ENCODE peak calls at places on chromosomes 11 and 22, in five cellular contexts. R is suprapubic skin, J is IMR-90, Q is gastrocnemius medialis, N is breast epithelium. A is an unnamed sample.

GRCh38 chr11:92070026-92070889 is 154.4 kb upstream of the FAT3 start:
- DNase-seq in N (no peak), R (no peak), Q (no peak), J (no peak), A (no peak)

GRCh38 chr11:12156301-12157140 is 46.1 kb downstream of the MICAL2 start:
- DNase-seq in J (no peak), R (no peak), Q (no peak), N (no peak), A (no peak)

GRCh38 chr11:22304337-22304961 is 33.7 kb upstream of the SLC17A6 start:
- DNase-seq in N (no peak), J (peak; percentile 23), R (no peak), Q (no peak), A (no peak)

GRCh38 chr22:24089951-24090350 is 78.8 kb downstream of the CABIN1 start:
- DNase-seq in N (no peak), J (no peak), R (peak; percentile 47), Q (no peak), A (no peak)

GRCh38 chr11:23272095-23272494 is 411.8 kb upstream of the CCDC179 start:
- DNase-seq in N (no peak), R (no peak), J (no peak), Q (no peak), A (no peak)

GRCh38 chr11:31818874-31819331 is 7.8 kb upstream of the PAX6 start:
- DNase-seq in R (no peak), Q (no peak), N (no peak), J (no peak), A (no peak)

GRCh38 chr22:40392618-40393017 is 22.2 kb downstream of the SGSM3 start:
- DNase-seq in N (no peak), J (peak; percentile 49), R (no peak), Q (no peak), A (no peak)

GRCh38 chr11:69295995-69296889 is 2.3 kb downstream of the MYEOV start:
- DNase-seq in J (peak; percentile 74), Q (peak; percentile 35), R (peak; percentile 92), N (no peak), A (no peak)

GRCh38 chr11:9651899-9652748 is 11.8 kb upstream of the SWAP70 start:
- DNase-seq in Q (no peak), J (no peak), N (no peak), R (no peak), A (no peak)

GRCh38 chr11:61488651-61489291 is 19.8 kb upstream of the LRRC10B start:
- DNase-seq in R (no peak), Q (peak; percentile 31), J (no peak), N (peak; percentile 71), A (no peak)

GRCh38 chr22:42697542-42698013 is 23.1 kb downstream of the A4GALT start:
- DNase-seq in R (no peak), Q (peak; percentile 90), J (peak; percentile 73), N (peak; percentile 62), A (no peak)

GRCh38 chr22:46568102-46568809 is 30.8 kb upstream of the CELSR1 start:
- DNase-seq in R (no peak), Q (no peak), J (no peak), N (no peak), A (no peak)

GRCh38 chr11:36363361-36364272 is 67.5 kb downstream of the PRR5L start:
- DNase-seq in N (no peak), Q (no peak), J (no peak), R (no peak), A (peak; percentile 34)

GRCh38 chr11:99519095-99519494 is 498.3 kb downstream of the CNTN5 start:
- DNase-seq in Q (no peak), J (no peak), N (no peak), R (no peak), A (no peak)

GRCh38 chr11:48013269-48013901 is 33.0 kb downstream of the PTPRJ start:
- DNase-seq in J (peak; percentile 65), N (peak; percentile 36), Q (no peak), R (no peak), A (no peak)

GRCh38 chr11:60528934-60529333 is 13.7 kb downstream of the MS4A13 start:
- DNase-seq in J (no peak), N (no peak), Q (no peak), R (no peak), A (no peak)

GRCh38 chr22:37472418-37473006 is 13.7 kb downstream of the MFNG start:
- DNase-seq in N (no peak), Q (no peak), R (no peak), J (peak; percentile 28), A (no peak)

GRCh38 chr22:49735411-49736311 is 92.0 kb downstream of the BRD1 start:
- DNase-seq in Q (no peak), J (no peak), R (no peak), N (no peak), A (no peak)

GRCh38 chr11:13461291-13461690 is 1.7 kb downstream of the BTBD10 start:
- DNase-seq in N (no peak), Q (no peak), J (no peak), R (no peak), A (no peak)

GRCh38 chr11:69000831-69001245 is 12.2 kb downstream of the MRGPRF start:
- DNase-seq in R (peak; percentile 82), N (peak; percentile 67), Q (no peak), J (peak; percentile 87), A (no peak)

GRCh38 chr11:124725719-124726105 is 14.0 kb upstream of the NRGN start:
- DNase-seq in Q (no peak), R (no peak), N (no peak), J (peak; percentile 77), A (no peak)

GRCh38 chr11:11968511-11969280 is 39.7 kb downstream of the DKK3 start:
- DNase-seq in N (no peak), Q (no peak), J (peak; percentile 44), R (no peak), A (peak; percentile 84)

GRCh38 chr11:107562647-107563208 is 2.8 kb downstream of the ALKBH8 start:
- DNase-seq in Q (no peak), J (peak; percentile 91), N (no peak), R (no peak), A (no peak)

GRCh38 chr11:30423886-30424285 is 101.0 kb downstream of the ARL14EP start:
- DNase-seq in J (no peak), R (no peak), Q (no peak), N (no peak), A (no peak)

GRCh38 chr11:133934599-133935550 is 21.9 kb downstream of the IGSF9B start:
- DNase-seq in J (peak; percentile 19), N (no peak), Q (no peak), R (no peak), A (no peak)

GRCh38 chr11:38990139-38990538 is 2392.1 kb upstream of the RAG2 start:
- DNase-seq in J (no peak), Q (no peak), R (no peak), N (no peak), A (no peak)

GRCh38 chr11:96481204-96481603 is 91.4 kb downstream of the JRKL start:
- DNase-seq in N (no peak), Q (no peak), R (no peak), J (no peak), A (no peak)

GRCh38 chr11:96484361-96484760 is 94.5 kb downstream of the JRKL start:
- DNase-seq in J (no peak), Q (no peak), R (no peak), N (no peak), A (no peak)

GRCh38 chr11:96483550-96483949 is 93.7 kb downstream of the JRKL start:
- DNase-seq in R (no peak), N (no peak), J (no peak), Q (no peak), A (no peak)

GRCh38 chr11:96481806-96482592 is 92.2 kb downstream of the JRKL start:
- DNase-seq in Q (no peak), R (no peak), N (no peak), J (no peak), A (no peak)

DNA sequence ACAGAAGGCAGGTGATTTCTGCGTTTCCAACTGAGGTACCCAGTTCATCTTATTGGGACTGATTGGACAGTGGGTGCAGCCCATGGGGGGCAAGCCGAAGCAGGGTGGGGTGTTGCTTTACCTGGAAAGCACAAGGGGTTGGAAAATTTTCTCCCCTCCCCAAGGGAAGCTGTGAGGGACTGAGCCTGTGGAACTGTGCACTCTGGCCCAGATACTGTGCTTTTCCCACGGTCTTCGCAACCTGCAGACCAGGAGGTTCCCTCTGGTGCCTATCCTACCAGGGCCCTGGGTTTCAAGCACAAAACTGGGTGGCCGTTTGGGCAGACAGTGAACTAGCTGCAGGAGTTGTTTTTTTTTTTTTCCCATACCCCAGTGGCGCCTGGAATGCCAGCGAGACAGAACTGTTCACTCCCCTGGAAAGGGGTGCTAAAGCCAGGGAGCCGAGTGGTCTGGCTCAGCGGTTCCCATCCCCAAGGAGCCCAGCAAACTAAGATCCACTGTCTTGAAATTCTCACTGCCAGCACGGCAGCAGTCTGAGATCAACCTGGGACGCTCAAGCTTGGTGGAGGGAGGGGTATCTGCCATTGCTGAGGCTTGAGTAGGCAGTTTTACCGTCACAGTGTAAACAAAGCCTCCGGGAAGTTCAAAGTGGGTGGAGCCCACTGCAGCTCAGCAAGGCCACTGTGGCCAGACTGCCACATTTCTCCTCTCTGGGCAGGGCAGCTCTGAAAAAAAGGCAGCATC is 97.2 kb downstream of the JRKL start:
- DNase-seq in Q (no peak), N (no peak), J (peak; percentile 25), R (no peak), A (peak; percentile 82)
- H3K9me3 ChIP-seq in Q (no peaks in the 10 kb centered on the region), N (no peaks in the 10 kb centered on the region), J (no peaks in the 10 kb centered on the region), R (no peaks in the 10 kb centered on the region), A (no peaks in the 10 kb centered on the region)

DNA sequence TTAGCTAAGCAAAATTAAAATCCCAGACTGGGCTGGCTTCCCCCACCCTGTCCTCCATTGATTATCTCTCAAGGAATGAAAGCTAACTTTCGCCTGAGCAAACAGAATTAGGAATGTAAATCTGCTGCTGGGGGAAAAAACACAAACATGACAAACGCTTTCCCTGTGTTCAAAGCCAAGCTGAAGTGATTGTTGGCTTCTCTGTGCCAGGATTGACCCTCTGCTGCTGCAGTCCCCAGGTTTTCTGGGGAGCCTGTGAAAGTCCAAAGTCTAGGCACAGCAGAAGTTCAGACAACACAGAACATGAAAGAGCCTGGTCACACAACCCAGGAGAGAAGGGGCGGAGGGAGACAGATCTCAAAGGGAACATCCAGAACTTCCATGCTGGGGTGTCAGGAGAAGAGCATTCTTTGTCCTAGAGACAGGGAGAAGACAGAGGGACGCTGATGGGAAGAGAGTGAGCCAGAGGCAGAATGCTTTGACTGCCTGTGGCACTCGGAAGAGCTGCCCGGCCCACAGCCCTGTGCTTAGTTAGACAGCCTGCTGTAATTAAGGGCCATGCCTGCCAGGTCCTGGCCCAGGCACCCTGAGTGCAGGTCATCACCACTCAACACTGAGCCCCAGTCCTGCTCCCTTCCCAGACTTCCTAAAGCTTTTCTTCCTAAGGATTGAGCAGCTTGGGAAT is 6.9 kb downstream of the PATZ1 start:
- DNase-seq in Q (no peak), J (no peak), N (no peak), R (no peak), A (no peak)
- TF ChIP-seq POLR2A in Q (no peak), J (no peak), N (no peak), R (no peak), A (no peak)

DNA sequence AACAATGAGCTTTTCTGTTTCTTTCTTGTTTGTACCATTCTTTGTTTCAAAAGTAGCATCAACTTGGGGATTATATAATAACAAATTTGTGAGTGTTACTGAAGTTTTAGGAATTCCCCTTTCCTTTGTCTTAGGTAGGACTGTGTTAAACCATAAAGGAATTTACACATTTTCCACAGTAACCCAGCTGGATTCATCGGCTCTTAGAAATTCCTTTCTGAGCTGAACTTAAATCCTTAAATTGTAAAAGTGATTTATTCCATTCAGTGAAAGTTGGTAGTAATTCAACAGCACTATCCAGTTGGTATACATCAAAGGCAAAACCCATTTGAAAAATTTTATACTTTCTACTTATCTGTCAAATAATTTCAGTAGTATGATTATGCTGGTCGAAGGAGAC is 11.8 kb downstream of the EMSY start:
- DNase-seq in Q (no peak), N (no peak), J (no peak), R (no peak), A (no peak)
- H3K27ac ChIP-seq in Q (no peak overlapping the region), N (no peak overlapping the region), J (no peak overlapping the region), R (no peak overlapping the region), A (no peak overlapping the region)

GRCh38 chr22:31830721-31831070 is 76.9 kb downstream of the DEPDC5 start:
- DNase-seq in N (no peak), J (no peak), Q (no peak), R (no peak), A (no peak)
- H3K9me3 ChIP-seq in N (no peaks in the 10 kb centered on the region), J (no peaks in the 10 kb centered on the region), Q (no peaks in the 10 kb centered on the region), R (no peaks in the 10 kb centered on the region), A (no peaks in the 10 kb centered on the region)

A was measured in esophagus muscularis mucosa.